ENCODE peak calls at places on chromosomes 3 and 15, in ten cellular contexts. V is sigmoid colon; R is ovary; D is heart left ventricle; H is CD8-positive, alpha-beta memory T cell; C is body of pancreas; T is neural progenitor cell; E is naive thymus-derived CD4-positive, alpha-beta T cell; X is RWPE2; B is HepG2. M is an unnamed sample.

GRCh38 chr15:96395687-96396086 is 65.2 kb downstream of the NR2F2 start:
- DNase-seq in V (no peak), R (no peak), D (no peak), H (no peak), C (no peak), T (no peak), E (no peak), X (no peak), B (peak; percentile 19), M (peak; percentile 43)

GRCh38 chr15:93523490-93523889 is 434.5 kb upstream of the RGMA start:
- DNase-seq in V (no peak), R (no peak), D (no peak), H (no peak), C (no peak), T (no peak), E (no peak), X (no peak), B (no peak), M (no peak)

GRCh38 chr3:131221731-131222130 is 159.8 kb upstream of the NUDT16 start:
- DNase-seq in V (no peak), R (no peak), D (no peak), H (no peak), C (no peak), T (no peak), E (no peak), X (no peak), B (no peak), M (no peak)

GRCh38 chr15:63600001-63600645 is 2.9 kb downstream of the FBXL22 start:
- DNase-seq in V (peak; percentile 75), R (no peak), D (no peak), H (no peak), C (peak; percentile 49), T (peak; percentile 61), E (no peak), X (no peak), B (no peak), M (no peak)

GRCh38 chr15:97683816-97684215 is 276.7 kb upstream of the ARRDC4 start:
- DNase-seq in V (no peak), R (no peak), D (no peak), H (no peak), C (no peak), T (no peak), E (no peak), X (no peak), B (no peak), M (no peak)

GRCh38 chr3:150146891-150147761 is 176.4 kb upstream of the PFN2 start:
- DNase-seq in V (peak; percentile 92), R (peak; percentile 52), D (no peak), H (no peak), C (no peak), T (no peak), E (no peak), X (peak; percentile 74), B (no peak), M (no peak)

GRCh38 chr15:78850926-78851600 is 21.6 kb upstream of the MORF4L1 start:
- DNase-seq in V (no peak), R (no peak), D (no peak), H (no peak), C (no peak), T (peak; percentile 74), E (no peak), X (no peak), B (peak; percentile 62), M (no peak)

GRCh38 chr3:31550452-31551251 is 17.9 kb downstream of the STT3B start:
- DNase-seq in V (no peak), R (no peak), D (no peak), H (no peak), C (no peak), T (peak; percentile 36), E (no peak), X (no peak), B (peak; percentile 20), M (no peak)

GRCh38 chr3:112056451-112056929 is 22.0 kb downstream of the TMPRSS7 start:
- DNase-seq in V (no peak), R (no peak), D (no peak), H (no peak), C (no peak), T (no peak), E (peak; percentile 24), X (no peak), B (no peak), M (peak; percentile 50)

GRCh38 chr3:79167651-79168416 is 600.0 kb downstream of the ROBO1 start:
- DNase-seq in V (peak; percentile 64), R (no peak), D (no peak), H (no peak), C (no peak), T (no peak), E (no peak), X (no peak), B (no peak), M (no peak)

GRCh38 chr3:28077566-28077965 is 163.9 kb upstream of the CMC1 start:
- DNase-seq in V (no peak), R (no peak), D (no peak), H (no peak), C (peak; percentile 53), T (peak; percentile 75), E (no peak), X (no peak), B (peak; percentile 25), M (no peak)

GRCh38 chr3:169002689-169003088 is 660.8 kb downstream of the MECOM start:
- DNase-seq in V (no peak), R (no peak), D (no peak), H (no peak), C (no peak), T (peak; percentile 35), E (no peak), X (no peak), B (no peak), M (no peak)

GRCh38 chr3:9091811-9092210 is 128.5 kb upstream of the RAD18 start:
- DNase-seq in V (no peak), R (peak; percentile 49), D (no peak), H (no peak), C (no peak), T (no peak), E (no peak), X (no peak), B (no peak), M (no peak)

GRCh38 chr3:43685921-43686320 is 4.8 kb upstream of the ABHD5 start:
- DNase-seq in V (no peak), R (no peak), D (no peak), H (no peak), C (no peak), T (no peak), E (no peak), X (no peak), B (no peak), M (no peak)

GRCh38 chr15:85750319-85750806 is 44.4 kb downstream of the KLHL25 start:
- DNase-seq in V (peak; percentile 90), R (peak; percentile 84), D (peak; percentile 87), H (no peak), C (no peak), T (peak; percentile 43), E (no peak), X (peak; percentile 54), B (no peak), M (peak; percentile 27)

GRCh38 chr15:28098360-28098765 is 752 bp downstream of the OCA2 start:
- DNase-seq in V (peak; percentile 47), R (no peak), D (peak; percentile 24), H (no peak), C (no peak), T (no peak), E (no peak), X (no peak), B (no peak), M (no peak)
- H3K27me3 ChIP-seq in V (peaks cover 69% of the 10 kb centered on the region), R (no peaks in the 10 kb centered on the region), D (peaks cover 69% of the 10 kb centered on the region), H (peaks cover 50% of the 10 kb centered on the region), C (no peaks in the 10 kb centered on the region), T (peaks cover 100% of the 10 kb centered on the region), E (peaks cover 40% of the 10 kb centered on the region), X (peaks cover 62% of the 10 kb centered on the region), B (peaks cover 81% of the 10 kb centered on the region), M (peaks cover 5% of the 10 kb centered on the region)

GRCh38 chr15:25176616-25176923 is 221.8 kb downstream of the SNRPN start:
- DNase-seq in V (peak; percentile 53), R (peak; percentile 17), D (peak; percentile 18), H (no peak), C (peak; percentile 3), T (no peak), E (peak; percentile 1), X (peak; percentile 46), B (no peak), M (peak; percentile 17)
- H3K9me3 ChIP-seq in V (peaks cover 21% of the 10 kb centered on the region), R (no peaks in the 10 kb centered on the region), D (peaks cover 43% of the 10 kb centered on the region), H (peaks cover 6% of the 10 kb centered on the region), C (peaks cover 27% of the 10 kb centered on the region), T (no peaks in the 10 kb centered on the region), E (no peaks in the 10 kb centered on the region), X (peaks cover 74% of the 10 kb centered on the region), B (peaks cover 99% of the 10 kb centered on the region), M (peaks cover 100% of the 10 kb centered on the region)

DNA sequence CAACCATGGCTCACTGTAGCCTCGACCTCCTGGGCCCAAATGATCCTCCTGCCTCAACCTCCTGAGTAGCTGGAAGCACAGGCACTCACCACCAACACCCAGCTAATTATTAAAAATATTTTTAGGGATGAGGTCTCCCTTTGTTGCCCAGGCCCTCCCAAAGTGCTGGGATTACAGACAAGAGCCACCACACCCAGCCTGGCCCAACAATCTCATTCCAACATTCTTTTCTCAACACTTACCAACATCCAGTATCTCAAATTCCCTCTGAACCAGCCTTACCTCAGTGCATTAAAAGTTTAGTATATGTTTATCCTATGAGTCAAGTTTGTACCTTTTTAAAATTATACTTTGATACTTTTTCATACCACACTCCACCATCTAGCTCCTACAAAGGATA is 25.0 kb downstream of the ANXA2 start:
- DNase-seq in V (no peak), R (no peak), D (no peak), H (no peak), C (no peak), T (no peak), E (no peak), X (no peak), B (no peak), M (no peak)
- H3K27ac ChIP-seq in V (peak overlapping the region; percentile 84), R (no peak overlapping the region), D (peak overlapping the region; percentile 87), H (no peak overlapping the region), C (peak overlapping the region; percentile 81), T (no peak overlapping the region), E (no peak overlapping the region), X (peak overlapping the region; percentile 99), B (peak overlapping the region; percentile 93), M (peak overlapping the region; percentile 75)

GRCh38 chr3:46576899-46577298 is 10.8 kb upstream of the LRRC2 start:
- DNase-seq in V (no peak), R (peak; percentile 79), D (no peak), H (no peak), C (no peak), T (peak; percentile 64), E (no peak), X (no peak), B (no peak), M (no peak)
- H3K27me3 ChIP-seq in V (peaks cover 7% of the 10 kb centered on the region), R (no peaks in the 10 kb centered on the region), D (no peaks in the 10 kb centered on the region), H (no peaks in the 10 kb centered on the region), C (no peaks in the 10 kb centered on the region), T (peaks cover 96% of the 10 kb centered on the region), E (no peaks in the 10 kb centered on the region), X (no peaks in the 10 kb centered on the region), B (no peaks in the 10 kb centered on the region), M (peaks cover 27% of the 10 kb centered on the region)